ENCODE peak calls at places on chromosomes 3 and 15, in ten cellular contexts. One of them, this sample, is unnamed.

GRCh38 chr3:191257286-191257685 is 58.2 kb downstream of the OSTN start:
- DNase-seq in A673: peak; percentile 55
- DNase-seq in ACHN: no peak
- DNase-seq in LoVo: no peak
- DNase-seq in NCI-H1694: no peak
- DNase-seq in germinal center: no peak
- DNase-seq in activated naive CD4-positive, alpha-beta T cell treated with anti-CD3 and anti-CD28 coated beads for 36 hours: no peak
- DNase-seq in posterior cingulate gyrus: no peak
- DNase-seq in anterior cingulate cortex: no peak
- DNase-seq in mucosa of gallbladder: no peak
- DNase-seq in this sample: no peak

GRCh38 chr15:36550650-36551049 is 28.8 kb upstream of the CDIN1 start:
- DNase-seq in A673: no peak
- DNase-seq in ACHN: no peak
- DNase-seq in LoVo: no peak
- DNase-seq in NCI-H1694: no peak
- DNase-seq in germinal center: no peak
- DNase-seq in activated naive CD4-positive, alpha-beta T cell treated with anti-CD3 and anti-CD28 coated beads for 36 hours: no peak
- DNase-seq in posterior cingulate gyrus: no peak
- DNase-seq in anterior cingulate cortex: no peak
- DNase-seq in mucosa of gallbladder: no peak
- DNase-seq in this sample: no peak

GRCh38 chr3:70982700-70983140 is 600.8 kb downstream of the FOXP1 start:
- DNase-seq in A673: no peak
- DNase-seq in ACHN: peak; percentile 70
- DNase-seq in LoVo: peak; percentile 52
- DNase-seq in NCI-H1694: no peak
- DNase-seq in germinal center: no peak
- DNase-seq in activated naive CD4-positive, alpha-beta T cell treated with anti-CD3 and anti-CD28 coated beads for 36 hours: peak; percentile 66
- DNase-seq in posterior cingulate gyrus: peak; percentile 39
- DNase-seq in anterior cingulate cortex: peak; percentile 45
- DNase-seq in mucosa of gallbladder: peak; percentile 61
- DNase-seq in this sample: peak; percentile 40

GRCh38 chr3:158455406-158455805 is 115.6 kb upstream of the MLF1 start:
- DNase-seq in A673: no peak
- DNase-seq in ACHN: no peak
- DNase-seq in LoVo: no peak
- DNase-seq in NCI-H1694: no peak
- DNase-seq in germinal center: no peak
- DNase-seq in activated naive CD4-positive, alpha-beta T cell treated with anti-CD3 and anti-CD28 coated beads for 36 hours: no peak
- DNase-seq in posterior cingulate gyrus: no peak
- DNase-seq in anterior cingulate cortex: no peak
- DNase-seq in mucosa of gallbladder: no peak
- DNase-seq in this sample: no peak

GRCh38 chr3:170840291-170840859 is 29.6 kb downstream of the RPL22L1 start:
- DNase-seq in A673: no peak
- DNase-seq in ACHN: no peak
- DNase-seq in LoVo: no peak
- DNase-seq in NCI-H1694: no peak
- DNase-seq in germinal center: no peak
- DNase-seq in activated naive CD4-positive, alpha-beta T cell treated with anti-CD3 and anti-CD28 coated beads for 36 hours: no peak
- DNase-seq in posterior cingulate gyrus: no peak
- DNase-seq in anterior cingulate cortex: no peak
- DNase-seq in mucosa of gallbladder: no peak
- DNase-seq in this sample: no peak

GRCh38 chr3:161449784-161450183 is 46.8 kb upstream of the OTOL1 start:
- DNase-seq in A673: no peak
- DNase-seq in ACHN: no peak
- DNase-seq in LoVo: no peak
- DNase-seq in NCI-H1694: no peak
- DNase-seq in germinal center: no peak
- DNase-seq in activated naive CD4-positive, alpha-beta T cell treated with anti-CD3 and anti-CD28 coated beads for 36 hours: no peak
- DNase-seq in posterior cingulate gyrus: no peak
- DNase-seq in anterior cingulate cortex: no peak
- DNase-seq in mucosa of gallbladder: no peak
- DNase-seq in this sample: no peak

GRCh38 chr3:17639765-17640164 is 102.7 kb downstream of the TBC1D5 start:
- DNase-seq in A673: peak; percentile 10
- DNase-seq in ACHN: peak; percentile 91
- DNase-seq in LoVo: peak; percentile 14
- DNase-seq in NCI-H1694: no peak
- DNase-seq in germinal center: no peak
- DNase-seq in activated naive CD4-positive, alpha-beta T cell treated with anti-CD3 and anti-CD28 coated beads for 36 hours: no peak
- DNase-seq in posterior cingulate gyrus: no peak
- DNase-seq in anterior cingulate cortex: no peak
- DNase-seq in mucosa of gallbladder: no peak
- DNase-seq in this sample: no peak

GRCh38 chr15:80489030-80489594 is 84.9 kb downstream of the ARNT2 start:
- DNase-seq in A673: peak; percentile 3
- DNase-seq in ACHN: no peak
- DNase-seq in LoVo: no peak
- DNase-seq in NCI-H1694: no peak
- DNase-seq in germinal center: no peak
- DNase-seq in activated naive CD4-positive, alpha-beta T cell treated with anti-CD3 and anti-CD28 coated beads for 36 hours: no peak
- DNase-seq in posterior cingulate gyrus: no peak
- DNase-seq in anterior cingulate cortex: no peak
- DNase-seq in mucosa of gallbladder: no peak
- DNase-seq in this sample: no peak

GRCh38 chr3:174438501-174439156 is 420.5 kb upstream of the NAALADL2 start:
- DNase-seq in A673: no peak
- DNase-seq in ACHN: peak; percentile 22
- DNase-seq in LoVo: peak; percentile 76
- DNase-seq in NCI-H1694: no peak
- DNase-seq in germinal center: no peak
- DNase-seq in activated naive CD4-positive, alpha-beta T cell treated with anti-CD3 and anti-CD28 coated beads for 36 hours: no peak
- DNase-seq in posterior cingulate gyrus: no peak
- DNase-seq in anterior cingulate cortex: no peak
- DNase-seq in mucosa of gallbladder: no peak
- DNase-seq in this sample: no peak

GRCh38 chr3:175702956-175703355 is 843.8 kb downstream of the NAALADL2 start:
- DNase-seq in A673: no peak
- DNase-seq in ACHN: no peak
- DNase-seq in LoVo: no peak
- DNase-seq in NCI-H1694: no peak
- DNase-seq in germinal center: no peak
- DNase-seq in activated naive CD4-positive, alpha-beta T cell treated with anti-CD3 and anti-CD28 coated beads for 36 hours: no peak
- DNase-seq in posterior cingulate gyrus: no peak
- DNase-seq in anterior cingulate cortex: no peak
- DNase-seq in mucosa of gallbladder: no peak
- DNase-seq in this sample: no peak

GRCh38 chr3:13617981-13618380 is 69.1 kb downstream of the FBLN2 start:
- DNase-seq in A673: no peak
- DNase-seq in ACHN: no peak
- DNase-seq in LoVo: no peak
- DNase-seq in NCI-H1694: no peak
- DNase-seq in germinal center: no peak
- DNase-seq in activated naive CD4-positive, alpha-beta T cell treated with anti-CD3 and anti-CD28 coated beads for 36 hours: no peak
- DNase-seq in posterior cingulate gyrus: no peak
- DNase-seq in anterior cingulate cortex: no peak
- DNase-seq in mucosa of gallbladder: no peak
- DNase-seq in this sample: no peak

GRCh38 chr3:71718069-71718468 is 7.1 kb downstream of the EIF4E3 start:
- DNase-seq in A673: no peak
- DNase-seq in ACHN: no peak
- DNase-seq in LoVo: no peak
- DNase-seq in NCI-H1694: no peak
- DNase-seq in germinal center: no peak
- DNase-seq in activated naive CD4-positive, alpha-beta T cell treated with anti-CD3 and anti-CD28 coated beads for 36 hours: peak; percentile 35
- DNase-seq in posterior cingulate gyrus: no peak
- DNase-seq in anterior cingulate cortex: no peak
- DNase-seq in mucosa of gallbladder: no peak
- DNase-seq in this sample: no peak

GRCh38 chr3:60737633-60738399 is 513.4 kb downstream of the FHIT start:
- DNase-seq in A673: no peak
- DNase-seq in ACHN: no peak
- DNase-seq in LoVo: no peak
- DNase-seq in NCI-H1694: no peak
- DNase-seq in germinal center: no peak
- DNase-seq in activated naive CD4-positive, alpha-beta T cell treated with anti-CD3 and anti-CD28 coated beads for 36 hours: no peak
- DNase-seq in posterior cingulate gyrus: no peak
- DNase-seq in anterior cingulate cortex: no peak
- DNase-seq in mucosa of gallbladder: no peak
- DNase-seq in this sample: no peak

GRCh38 chr15:62497356-62497755 is 332.3 kb upstream of the C2CD4B start:
- DNase-seq in A673: no peak
- DNase-seq in ACHN: no peak
- DNase-seq in LoVo: no peak
- DNase-seq in NCI-H1694: no peak
- DNase-seq in germinal center: no peak
- DNase-seq in activated naive CD4-positive, alpha-beta T cell treated with anti-CD3 and anti-CD28 coated beads for 36 hours: no peak
- DNase-seq in posterior cingulate gyrus: no peak
- DNase-seq in anterior cingulate cortex: no peak
- DNase-seq in mucosa of gallbladder: no peak
- DNase-seq in this sample: no peak

GRCh38 chr3:70829101-70829500 is 516.7 kb upstream of the MDFIC2 start:
- DNase-seq in A673: no peak
- DNase-seq in ACHN: no peak
- DNase-seq in LoVo: no peak
- DNase-seq in NCI-H1694: no peak
- DNase-seq in germinal center: no peak
- DNase-seq in activated naive CD4-positive, alpha-beta T cell treated with anti-CD3 and anti-CD28 coated beads for 36 hours: no peak
- DNase-seq in posterior cingulate gyrus: no peak
- DNase-seq in anterior cingulate cortex: no peak
- DNase-seq in mucosa of gallbladder: no peak
- DNase-seq in this sample: no peak

GRCh38 chr3:45131201-45131600 is 15.0 kb downstream of the CDCP1 start:
- DNase-seq in A673: no peak
- DNase-seq in ACHN: no peak
- DNase-seq in LoVo: no peak
- DNase-seq in NCI-H1694: no peak
- DNase-seq in germinal center: no peak
- DNase-seq in activated naive CD4-positive, alpha-beta T cell treated with anti-CD3 and anti-CD28 coated beads for 36 hours: no peak
- DNase-seq in posterior cingulate gyrus: no peak
- DNase-seq in anterior cingulate cortex: no peak
- DNase-seq in mucosa of gallbladder: no peak
- DNase-seq in this sample: no peak

GRCh38 chr3:155069729-155070128 is 10.4 kb upstream of the MME start:
- DNase-seq in A673: no peak
- DNase-seq in ACHN: no peak
- DNase-seq in LoVo: no peak
- DNase-seq in NCI-H1694: no peak
- DNase-seq in germinal center: no peak
- DNase-seq in activated naive CD4-positive, alpha-beta T cell treated with anti-CD3 and anti-CD28 coated beads for 36 hours: no peak
- DNase-seq in posterior cingulate gyrus: no peak
- DNase-seq in anterior cingulate cortex: no peak
- DNase-seq in mucosa of gallbladder: no peak
- DNase-seq in this sample: no peak

GRCh38 chr3:102020670-102021069 is 171.4 kb downstream of the NFKBIZ start:
- DNase-seq in A673: no peak
- DNase-seq in ACHN: no peak
- DNase-seq in LoVo: no peak
- DNase-seq in NCI-H1694: no peak
- DNase-seq in germinal center: no peak
- DNase-seq in activated naive CD4-positive, alpha-beta T cell treated with anti-CD3 and anti-CD28 coated beads for 36 hours: no peak
- DNase-seq in posterior cingulate gyrus: no peak
- DNase-seq in anterior cingulate cortex: no peak
- DNase-seq in mucosa of gallbladder: no peak
- DNase-seq in this sample: no peak

GRCh38 chr3:134406331-134407246 is 32.3 kb upstream of the AMOTL2 start:
- DNase-seq in A673: no peak
- DNase-seq in ACHN: no peak
- DNase-seq in LoVo: no peak
- DNase-seq in NCI-H1694: peak; percentile 59
- DNase-seq in germinal center: no peak
- DNase-seq in activated naive CD4-positive, alpha-beta T cell treated with anti-CD3 and anti-CD28 coated beads for 36 hours: no peak
- DNase-seq in posterior cingulate gyrus: peak; percentile 81
- DNase-seq in anterior cingulate cortex: peak; percentile 83
- DNase-seq in mucosa of gallbladder: no peak
- DNase-seq in this sample: no peak

This sample was measured in H54.